ENCODE peak calls at places on chromosomes 11 and 22, in six cellular contexts. D is HT-29; Y is RWPE2; U is neural progenitor cell; B is posterior vena cava; Z is stimulated activated CD4-positive, alpha-beta T cell treated with anti-CD3 and anti-CD28 coated beads, Interleukin-2, amount 100 ng/mL, for 48 hours. F is an unnamed sample.

GRCh38 chr11:84722583-84723108 is 904.5 kb downstream of the DLG2 start:
- DNase-seq in D (no peak), Y (no peak), U (peak; percentile 69), B (no peak), Z (no peak), F (no peak)

GRCh38 chr22:41976070-41976901 is 7.0 kb downstream of the SEPTIN3 start:
- DNase-seq in D (no peak), Y (no peak), U (peak; percentile 81), B (no peak), Z (peak; percentile 36), F (peak; percentile 68)

GRCh38 chr22:12613199-12613598 is 2914.8 kb upstream of the OR11H1 start:
- DNase-seq in D (no peak), Y (no peak), U (no peak), B (no peak), Z (no peak), F (no peak)

GRCh38 chr11:29318134-29318845 is 698.5 kb downstream of the KCNA4 start:
- DNase-seq in D (no peak), Y (no peak), U (no peak), B (no peak), Z (no peak), F (no peak)

GRCh38 chr11:5204787-5205186 is 4.3 kb upstream of the OR51V1 start:
- DNase-seq in D (peak; percentile 71), Y (no peak), U (peak; percentile 78), B (no peak), Z (no peak), F (peak; percentile 54)

GRCh38 chr11:2516276-2517015 is 71.6 kb downstream of the KCNQ1 start:
- DNase-seq in D (no peak), Y (no peak), U (peak; percentile 1), B (peak; percentile 50), Z (no peak), F (no peak)

GRCh38 chr11:37503411-37504065 is 905.5 kb upstream of the RAG2 start:
- DNase-seq in D (no peak), Y (no peak), U (no peak), B (no peak), Z (no peak), F (no peak)

GRCh38 chr22:49322861-49323622 is 504.6 kb downstream of the BRD1 start:
- DNase-seq in D (no peak), Y (no peak), U (no peak), B (peak; percentile 26), Z (no peak), F (no peak)